ENCODE peak calls at places on chromosomes 6 and 20, in nine cellular contexts. One of them, this sample, is unnamed.

GRCh38 chr20:49770634-49771033 is 42.0 kb upstream of the SLC9A8 start:
- DNase-seq in adrenal gland: no peak
- DNase-seq in heart left ventricle: no peak
- DNase-seq in naive thymus-derived CD4-positive, alpha-beta T cell: no peak
- DNase-seq in mesendoderm: no peak
- DNase-seq in tibial artery: no peak
- DNase-seq in CD8-positive, alpha-beta memory T cell: no peak
- DNase-seq in uterus: no peak
- DNase-seq in SJSA1: no peak
- DNase-seq in this sample: no peak

GRCh38 chr6:52108128-52108527 is 20.7 kb upstream of the PKHD1 start:
- DNase-seq in SJSA1: no peak
- DNase-seq in adrenal gland: no peak
- DNase-seq in naive thymus-derived CD4-positive, alpha-beta T cell: no peak
- DNase-seq in CD8-positive, alpha-beta memory T cell: no peak
- DNase-seq in tibial artery: no peak
- DNase-seq in uterus: no peak
- DNase-seq in heart left ventricle: no peak
- DNase-seq in mesendoderm: peak; percentile 55
- DNase-seq in this sample: no peak

GRCh38 chr6:55953384-55953783 is 78.0 kb upstream of the BMP5 start:
- DNase-seq in SJSA1: peak; percentile 51
- DNase-seq in naive thymus-derived CD4-positive, alpha-beta T cell: no peak
- DNase-seq in CD8-positive, alpha-beta memory T cell: no peak
- DNase-seq in adrenal gland: no peak
- DNase-seq in mesendoderm: no peak
- DNase-seq in heart left ventricle: no peak
- DNase-seq in uterus: no peak
- DNase-seq in tibial artery: no peak
- DNase-seq in this sample: no peak

GRCh38 chr6:81838031-81838430 is 85.5 kb upstream of the TENT5A start:
- DNase-seq in mesendoderm: peak; percentile 49
- DNase-seq in uterus: no peak
- DNase-seq in tibial artery: no peak
- DNase-seq in adrenal gland: no peak
- DNase-seq in CD8-positive, alpha-beta memory T cell: no peak
- DNase-seq in heart left ventricle: no peak
- DNase-seq in naive thymus-derived CD4-positive, alpha-beta T cell: no peak
- DNase-seq in SJSA1: no peak
- DNase-seq in this sample: no peak

GRCh38 chr20:57030611-57031600 is 235.5 kb downstream of the BMP7 start:
- DNase-seq in adrenal gland: no peak
- DNase-seq in naive thymus-derived CD4-positive, alpha-beta T cell: no peak
- DNase-seq in heart left ventricle: no peak
- DNase-seq in mesendoderm: no peak
- DNase-seq in uterus: no peak
- DNase-seq in tibial artery: no peak
- DNase-seq in SJSA1: peak; percentile 95
- DNase-seq in CD8-positive, alpha-beta memory T cell: no peak
- DNase-seq in this sample: no peak

GRCh38 chr6:130303436-130303835 is 62.4 kb upstream of the TMEM200A start:
- DNase-seq in tibial artery: no peak
- DNase-seq in CD8-positive, alpha-beta memory T cell: no peak
- DNase-seq in SJSA1: peak; percentile 29
- DNase-seq in adrenal gland: no peak
- DNase-seq in mesendoderm: no peak
- DNase-seq in naive thymus-derived CD4-positive, alpha-beta T cell: no peak
- DNase-seq in heart left ventricle: no peak
- DNase-seq in uterus: no peak
- DNase-seq in this sample: no peak

GRCh38 chr20:17633850-17634500 is 48.1 kb downstream of the RRBP1 start:
- DNase-seq in SJSA1: no peak
- DNase-seq in mesendoderm: no peak
- DNase-seq in naive thymus-derived CD4-positive, alpha-beta T cell: no peak
- DNase-seq in heart left ventricle: no peak
- DNase-seq in adrenal gland: no peak
- DNase-seq in tibial artery: no peak
- DNase-seq in CD8-positive, alpha-beta memory T cell: no peak
- DNase-seq in uterus: no peak
- DNase-seq in this sample: no peak

GRCh38 chr20:25696384-25697131 is at the start of gene ZNF337:
- DNase-seq in SJSA1: peak; percentile 88
- DNase-seq in tibial artery: peak; percentile 97
- DNase-seq in mesendoderm: peak; percentile 98
- DNase-seq in naive thymus-derived CD4-positive, alpha-beta T cell: peak; percentile 88
- DNase-seq in adrenal gland: peak; percentile 97
- DNase-seq in heart left ventricle: peak; percentile 98
- DNase-seq in uterus: peak; percentile 96
- DNase-seq in CD8-positive, alpha-beta memory T cell: peak; percentile 93
- DNase-seq in this sample: peak; percentile 96

GRCh38 chr6:26284537-26285142 is 80.4 kb upstream of the BTN3A2 start:
- DNase-seq in mesendoderm: peak; percentile 87
- DNase-seq in adrenal gland: peak; percentile 67
- DNase-seq in heart left ventricle: peak; percentile 70
- DNase-seq in naive thymus-derived CD4-positive, alpha-beta T cell: peak; percentile 64
- DNase-seq in CD8-positive, alpha-beta memory T cell: peak; percentile 78
- DNase-seq in tibial artery: peak; percentile 80
- DNase-seq in SJSA1: peak; percentile 73
- DNase-seq in uterus: peak; percentile 60
- DNase-seq in this sample: peak; percentile 37

GRCh38 chr6:2765896-2766766 is 938 bp downstream of the WRNIP1 start:
- DNase-seq in mesendoderm: peak; percentile 61
- DNase-seq in uterus: no peak
- DNase-seq in adrenal gland: peak; percentile 41
- DNase-seq in tibial artery: peak; percentile 76
- DNase-seq in heart left ventricle: peak; percentile 67
- DNase-seq in SJSA1: peak; percentile 49
- DNase-seq in CD8-positive, alpha-beta memory T cell: peak; percentile 59
- DNase-seq in naive thymus-derived CD4-positive, alpha-beta T cell: peak; percentile 28
- DNase-seq in this sample: no peak

GRCh38 chr6:133854633-133855598 is 34.0 kb upstream of the TCF21 start:
- DNase-seq in CD8-positive, alpha-beta memory T cell: no peak
- DNase-seq in adrenal gland: no peak
- DNase-seq in naive thymus-derived CD4-positive, alpha-beta T cell: no peak
- DNase-seq in tibial artery: no peak
- DNase-seq in uterus: no peak
- DNase-seq in heart left ventricle: no peak
- DNase-seq in SJSA1: no peak
- DNase-seq in mesendoderm: peak; percentile 46
- DNase-seq in this sample: no peak

GRCh38 chr20:53034899-53035298 is 62.7 kb downstream of the TSHZ2 start:
- DNase-seq in CD8-positive, alpha-beta memory T cell: no peak
- DNase-seq in heart left ventricle: no peak
- DNase-seq in adrenal gland: no peak
- DNase-seq in naive thymus-derived CD4-positive, alpha-beta T cell: peak; percentile 8
- DNase-seq in SJSA1: no peak
- DNase-seq in uterus: no peak
- DNase-seq in mesendoderm: peak; percentile 39
- DNase-seq in tibial artery: no peak
- DNase-seq in this sample: no peak

GRCh38 chr6:41652876-41653641 is 14.8 kb downstream of the MDFI start:
- DNase-seq in CD8-positive, alpha-beta memory T cell: no peak
- DNase-seq in heart left ventricle: no peak
- DNase-seq in adrenal gland: no peak
- DNase-seq in naive thymus-derived CD4-positive, alpha-beta T cell: no peak
- DNase-seq in tibial artery: no peak
- DNase-seq in mesendoderm: no peak
- DNase-seq in SJSA1: no peak
- DNase-seq in uterus: no peak
- DNase-seq in this sample: no peak

GRCh38 chr6:96926425-96926824 is 1.9 kb downstream of the KLHL32 start:
- DNase-seq in SJSA1: no peak
- DNase-seq in CD8-positive, alpha-beta memory T cell: no peak
- DNase-seq in uterus: no peak
- DNase-seq in mesendoderm: no peak
- DNase-seq in heart left ventricle: no peak
- DNase-seq in tibial artery: no peak
- DNase-seq in naive thymus-derived CD4-positive, alpha-beta T cell: no peak
- DNase-seq in adrenal gland: no peak
- DNase-seq in this sample: no peak

GRCh38 chr6:93789532-93789931 is 370.2 kb upstream of the EPHA7 start:
- DNase-seq in adrenal gland: no peak
- DNase-seq in uterus: no peak
- DNase-seq in CD8-positive, alpha-beta memory T cell: no peak
- DNase-seq in SJSA1: no peak
- DNase-seq in heart left ventricle: no peak
- DNase-seq in mesendoderm: no peak
- DNase-seq in tibial artery: no peak
- DNase-seq in naive thymus-derived CD4-positive, alpha-beta T cell: no peak
- DNase-seq in this sample: no peak

GRCh38 chr6:93787841-93788240 is 368.5 kb upstream of the EPHA7 start:
- DNase-seq in heart left ventricle: no peak
- DNase-seq in naive thymus-derived CD4-positive, alpha-beta T cell: no peak
- DNase-seq in adrenal gland: no peak
- DNase-seq in CD8-positive, alpha-beta memory T cell: no peak
- DNase-seq in tibial artery: no peak
- DNase-seq in uterus: no peak
- DNase-seq in SJSA1: no peak
- DNase-seq in mesendoderm: peak; percentile 43
- DNase-seq in this sample: no peak

GRCh38 chr6:93784794-93785757 is 365.7 kb upstream of the EPHA7 start:
- DNase-seq in naive thymus-derived CD4-positive, alpha-beta T cell: no peak
- DNase-seq in mesendoderm: peak; percentile 62
- DNase-seq in CD8-positive, alpha-beta memory T cell: no peak
- DNase-seq in heart left ventricle: no peak
- DNase-seq in uterus: peak; percentile 16
- DNase-seq in SJSA1: no peak
- DNase-seq in adrenal gland: peak; percentile 17
- DNase-seq in tibial artery: no peak
- DNase-seq in this sample: no peak

GRCh38 chr6:93790976-93791375 is 371.6 kb upstream of the EPHA7 start:
- DNase-seq in adrenal gland: no peak
- DNase-seq in CD8-positive, alpha-beta memory T cell: no peak
- DNase-seq in tibial artery: no peak
- DNase-seq in heart left ventricle: no peak
- DNase-seq in uterus: no peak
- DNase-seq in naive thymus-derived CD4-positive, alpha-beta T cell: no peak
- DNase-seq in mesendoderm: no peak
- DNase-seq in SJSA1: no peak
- DNase-seq in this sample: no peak

GRCh38 chr6:93786474-93787330 is 367.3 kb upstream of the EPHA7 start:
- DNase-seq in CD8-positive, alpha-beta memory T cell: no peak
- DNase-seq in mesendoderm: peak; percentile 98
- DNase-seq in uterus: no peak
- DNase-seq in adrenal gland: no peak
- DNase-seq in SJSA1: no peak
- DNase-seq in tibial artery: no peak
- DNase-seq in heart left ventricle: no peak
- DNase-seq in naive thymus-derived CD4-positive, alpha-beta T cell: no peak
- DNase-seq in this sample: no peak
- H3K27ac ChIP-seq in CD8-positive, alpha-beta memory T cell: no peak overlapping the region
- H3K27ac ChIP-seq in mesendoderm: no peak overlapping the region
- H3K27ac ChIP-seq in uterus: no peak overlapping the region
- H3K27ac ChIP-seq in adrenal gland: no peak overlapping the region
- H3K27ac ChIP-seq in SJSA1: no peak overlapping the region
- H3K27ac ChIP-seq in tibial artery: no peak overlapping the region
- H3K27ac ChIP-seq in heart left ventricle: no peak overlapping the region
- H3K27ac ChIP-seq in naive thymus-derived CD4-positive, alpha-beta T cell: no peak overlapping the region
- H3K27ac ChIP-seq in this sample: no peak overlapping the region

GRCh38 chr20:7629880-7630279 is 310.4 kb downstream of the HAO1 start:
- DNase-seq in CD8-positive, alpha-beta memory T cell: no peak
- DNase-seq in tibial artery: no peak
- DNase-seq in naive thymus-derived CD4-positive, alpha-beta T cell: no peak
- DNase-seq in heart left ventricle: no peak
- DNase-seq in SJSA1: no peak
- DNase-seq in adrenal gland: no peak
- DNase-seq in uterus: no peak
- DNase-seq in mesendoderm: no peak
- DNase-seq in this sample: no peak
- H3K27ac ChIP-seq in CD8-positive, alpha-beta memory T cell: no peak overlapping the region
- H3K27ac ChIP-seq in tibial artery: no peak overlapping the region
- H3K27ac ChIP-seq in naive thymus-derived CD4-positive, alpha-beta T cell: no peak overlapping the region
- H3K27ac ChIP-seq in heart left ventricle: no peak overlapping the region
- H3K27ac ChIP-seq in SJSA1: no peak overlapping the region
- H3K27ac ChIP-seq in adrenal gland: no peak overlapping the region
- H3K27ac ChIP-seq in uterus: no peak overlapping the region
- H3K27ac ChIP-seq in mesendoderm: no peak overlapping the region
- H3K27ac ChIP-seq in this sample: no peak overlapping the region

GRCh38 chr20:24118096-24118780 is 129.7 kb upstream of the GGTLC1 start:
- DNase-seq in CD8-positive, alpha-beta memory T cell: no peak
- DNase-seq in adrenal gland: no peak
- DNase-seq in heart left ventricle: no peak
- DNase-seq in SJSA1: peak; percentile 57
- DNase-seq in naive thymus-derived CD4-positive, alpha-beta T cell: no peak
- DNase-seq in tibial artery: no peak
- DNase-seq in mesendoderm: no peak
- DNase-seq in uterus: no peak
- DNase-seq in this sample: no peak
- H3K27ac ChIP-seq in CD8-positive, alpha-beta memory T cell: no peak overlapping the region
- H3K27ac ChIP-seq in adrenal gland: no peak overlapping the region
- H3K27ac ChIP-seq in heart left ventricle: no peak overlapping the region
- H3K27ac ChIP-seq in SJSA1: peak overlapping the region; percentile 25
- H3K27ac ChIP-seq in naive thymus-derived CD4-positive, alpha-beta T cell: no peak overlapping the region
- H3K27ac ChIP-seq in tibial artery: no peak overlapping the region
- H3K27ac ChIP-seq in mesendoderm: no peak overlapping the region
- H3K27ac ChIP-seq in uterus: peak overlapping the region; percentile 36
- H3K27ac ChIP-seq in this sample: no peak overlapping the region

GRCh38 chr6:166597711-166598440 is 11.4 kb upstream of the RAMACL start:
- DNase-seq in naive thymus-derived CD4-positive, alpha-beta T cell: no peak
- DNase-seq in heart left ventricle: no peak
- DNase-seq in tibial artery: no peak
- DNase-seq in CD8-positive, alpha-beta memory T cell: no peak
- DNase-seq in mesendoderm: no peak
- DNase-seq in adrenal gland: no peak
- DNase-seq in uterus: no peak
- DNase-seq in SJSA1: no peak
- DNase-seq in this sample: no peak

GRCh38 chr6:166596741-166597507 is 10.4 kb upstream of the RAMACL start:
- DNase-seq in naive thymus-derived CD4-positive, alpha-beta T cell: no peak
- DNase-seq in mesendoderm: no peak
- DNase-seq in uterus: no peak
- DNase-seq in SJSA1: no peak
- DNase-seq in CD8-positive, alpha-beta memory T cell: no peak
- DNase-seq in tibial artery: no peak
- DNase-seq in heart left ventricle: no peak
- DNase-seq in adrenal gland: no peak
- DNase-seq in this sample: no peak

GRCh38 chr6:166592818-166593217 is 6.3 kb upstream of the RAMACL start:
- DNase-seq in tibial artery: no peak
- DNase-seq in mesendoderm: peak; percentile 48
- DNase-seq in uterus: no peak
- DNase-seq in naive thymus-derived CD4-positive, alpha-beta T cell: no peak
- DNase-seq in adrenal gland: no peak
- DNase-seq in heart left ventricle: no peak
- DNase-seq in CD8-positive, alpha-beta memory T cell: no peak
- DNase-seq in SJSA1: no peak
- DNase-seq in this sample: no peak

GRCh38 chr6:166595949-166596348 is 9.5 kb upstream of the RAMACL start:
- DNase-seq in CD8-positive, alpha-beta memory T cell: no peak
- DNase-seq in uterus: no peak
- DNase-seq in tibial artery: no peak
- DNase-seq in adrenal gland: no peak
- DNase-seq in naive thymus-derived CD4-positive, alpha-beta T cell: no peak
- DNase-seq in SJSA1: no peak
- DNase-seq in mesendoderm: no peak
- DNase-seq in heart left ventricle: no peak
- DNase-seq in this sample: no peak

GRCh38 chr6:166595061-166595780 is 8.7 kb upstream of the RAMACL start:
- DNase-seq in heart left ventricle: no peak
- DNase-seq in uterus: peak; percentile 37
- DNase-seq in tibial artery: no peak
- DNase-seq in mesendoderm: no peak
- DNase-seq in adrenal gland: no peak
- DNase-seq in SJSA1: peak; percentile 82
- DNase-seq in CD8-positive, alpha-beta memory T cell: no peak
- DNase-seq in naive thymus-derived CD4-positive, alpha-beta T cell: no peak
- DNase-seq in this sample: no peak
- H3K27ac ChIP-seq in heart left ventricle: peak overlapping the region; percentile 7
- H3K27ac ChIP-seq in uterus: peak overlapping the region; percentile 75
- H3K27ac ChIP-seq in tibial artery: no peak overlapping the region
- H3K27ac ChIP-seq in mesendoderm: no peak overlapping the region
- H3K27ac ChIP-seq in adrenal gland: no peak overlapping the region
- H3K27ac ChIP-seq in SJSA1: peak overlapping the region; percentile 89
- H3K27ac ChIP-seq in CD8-positive, alpha-beta memory T cell: no peak overlapping the region
- H3K27ac ChIP-seq in naive thymus-derived CD4-positive, alpha-beta T cell: no peak overlapping the region
- H3K27ac ChIP-seq in this sample: no peak overlapping the region

This sample was measured in dorsolateral prefrontal cortex.